ENCODE peak calls at places on chromosome 1, in seven cellular contexts. R is astrocyte; A is CD8-positive, alpha-beta memory T cell; J is IMR-90; Z is PC-3; B is CD8-positive, alpha-beta T cell; K is kidney. C is an unnamed sample. For H3K4me1, the result is how much of the 10 kb centered on the place peaks cover.

GRCh38 chr1:22921452-22922126 is 51.1 kb downstream of the LACTBL1 start:
- DNase-seq in R (no peak), A (no peak), J (no peak), Z (no peak), B (no peak), K (no peak), C (no peak)

GRCh38 chr1:213423041-213423440 is 372.0 kb downstream of the RPS6KC1 start:
- DNase-seq in R (no peak), A (no peak), J (no peak), Z (no peak), B (no peak), K (no peak), C (no peak)

GRCh38 chr1:67126111-67126746 is 8.5 kb downstream of the C1orf141 start:
- DNase-seq in R (no peak), A (no peak), J (peak), Z (peak), B (no peak), K (no peak), C (no peak)

GRCh38 chr1:202106340-202107284 is 16.1 kb upstream of the GPR37L1 start:
- DNase-seq in R (no peak), A (no peak), J (no peak), Z (peak), B (no peak), K (peak), C (peak)

GRCh38 chr1:205610036-205610435 is 21.8 kb downstream of the ELK4 start:
- DNase-seq in R (peak), A (no peak), J (peak), Z (peak), B (no peak), K (no peak), C (no peak)

GRCh38 chr1:160720366-160720765 is 8.7 kb upstream of the CD48 start:
- DNase-seq in R (no peak), A (no peak), J (no peak), Z (no peak), B (no peak), K (no peak), C (no peak)

GRCh38 chr1:27621067-27621920 is 13.7 kb downstream of the FGR start:
- DNase-seq in R (peak), A (no peak), J (peak), Z (peak), B (no peak), K (no peak), C (no peak)

GRCh38 chr1:220119043-220119512 is 25.1 kb downstream of the IARS2 start:
- DNase-seq in R (no peak), A (no peak), J (peak), Z (no peak), B (no peak), K (no peak), C (no peak)

GRCh38 chr1:4694492-4694891 is 40.1 kb downstream of the AJAP1 start:
- DNase-seq in R (no peak), A (no peak), J (no peak), Z (no peak), B (no peak), K (no peak), C (no peak)

GRCh38 chr1:40053138-40053887 is 12.8 kb downstream of the CAP1 start:
- DNase-seq in R (no peak), A (no peak), J (no peak), Z (no peak), B (no peak), K (no peak), C (no peak)

GRCh38 chr1:1433804-1434130 is 1.7 kb upstream of the VWA1 start:
- DNase-seq in R (peak), A (no peak), J (peak), Z (peak), B (no peak), K (peak), C (no peak)

GRCh38 chr1:171457412-171457811 is 27.9 kb upstream of the PRRC2C start:
- DNase-seq in R (no peak), A (no peak), J (peak), Z (peak), B (no peak), K (no peak), C (no peak)

GRCh38 chr1:46538147-46538546 is 13.3 kb downstream of the KNCN start:
- DNase-seq in R (no peak), A (no peak), J (no peak), Z (no peak), B (no peak), K (no peak), C (no peak)

GRCh38 chr1:234957330-234958065 is 171.1 kb downstream of the TOMM20 start:
- DNase-seq in R (peak), A (no peak), J (peak), Z (peak), B (no peak), K (no peak), C (peak)

GRCh38 chr1:25467193-25467592 is 36.5 kb downstream of the MACO1 start:
- DNase-seq in R (no peak), A (no peak), J (no peak), Z (no peak), B (no peak), K (no peak), C (no peak)
- H3K4me1 ChIP-seq in R (under half), A (under half), J (under half), Z (under half), B (under half), K (under half), C (under half)

DNA sequence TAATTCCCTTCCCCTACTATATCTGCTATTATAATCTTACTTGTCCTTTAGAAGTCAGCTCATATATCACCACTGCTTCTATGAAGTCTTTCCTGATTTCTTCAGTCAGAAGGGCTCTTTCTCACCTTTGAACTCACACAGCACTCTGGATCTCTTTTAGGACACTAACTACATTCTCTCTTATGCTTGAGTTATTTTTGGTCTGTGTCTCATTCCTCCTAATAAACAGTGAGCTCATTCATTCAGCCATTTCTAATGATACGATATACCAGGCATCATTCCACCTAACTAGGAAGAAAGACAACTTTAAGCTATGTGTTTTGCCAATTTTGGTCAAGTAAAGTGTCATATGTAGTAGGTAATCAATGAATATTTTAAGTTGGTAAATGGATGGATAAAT is 1.2 kb upstream of the STYXL2 start:
- DNase-seq in R (no peak), A (no peak), J (no peak), Z (no peak), B (no peak), K (no peak), C (no peak)
- H3K4me1 ChIP-seq in R (under half), A (under half), J (under half), Z (under half), B (under half), K (under half), C (under half)

GRCh38 chr1:35507947-35508346 is 49.3 kb downstream of the KIAA0319L start:
- DNase-seq in R (no peak), A (no peak), J (no peak), Z (no peak), B (no peak), K (no peak), C (no peak)
- H3K4me1 ChIP-seq in R (under half), A (under half), J (under half), Z (under half), B (under half), K (under half), C (under half)

GRCh38 chr1:5822266-5822665 is 170.0 kb downstream of the NPHP4 start:
- DNase-seq in R (no peak), A (no peak), J (no peak), Z (no peak), B (no peak), K (no peak), C (no peak)
- H3K4me1 ChIP-seq in R (under half), A (under half), J (under half), Z (under half), B (under half), K (under half), C (under half)

DNA sequence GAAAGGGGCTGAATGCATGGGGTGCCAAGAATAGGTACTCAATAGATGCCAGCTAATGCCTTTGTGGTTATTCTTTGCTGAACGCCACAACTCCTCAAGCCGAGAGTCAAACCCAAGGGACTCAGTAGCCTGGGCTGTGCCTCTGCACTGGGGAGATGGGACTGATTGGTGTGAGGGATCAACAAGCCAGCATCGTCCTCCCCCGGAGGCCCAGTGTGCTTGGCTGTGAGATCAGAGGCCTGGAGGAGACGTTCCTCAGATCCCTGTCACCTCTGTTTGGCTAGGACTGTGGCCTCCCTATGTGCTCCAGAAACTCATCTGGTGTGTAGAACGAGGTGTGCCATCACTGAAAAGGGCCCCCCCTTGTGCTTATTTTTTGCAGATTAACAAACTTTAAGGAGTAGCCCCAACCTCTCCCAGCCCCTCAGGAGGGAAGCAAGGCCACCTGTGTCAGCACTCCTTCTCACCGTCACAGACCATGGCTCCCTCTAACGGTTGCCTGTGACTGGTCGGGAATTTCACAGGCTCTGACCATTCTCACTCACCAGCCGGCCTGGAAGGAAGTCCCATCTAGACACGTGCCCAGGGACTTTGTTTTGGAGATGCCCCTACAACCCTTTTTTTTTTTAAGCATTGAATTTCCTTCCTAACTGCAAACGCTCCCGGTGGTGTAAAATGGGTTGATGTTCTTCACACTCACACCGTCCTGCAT is 194.0 kb upstream of the VAMP3 start:
- DNase-seq in R (no peak), A (no peak), J (peak), Z (peak), B (no peak), K (peak), C (no peak)
- H3K4me1 ChIP-seq in R (under half), A (under half), J (under half), Z (under half), B (under half), K (under half), C (under half)

GRCh38 chr1:54291276-54292014 is 91.5 kb downstream of the MRPL37 start:
- DNase-seq in R (no peak), A (no peak), J (no peak), Z (no peak), B (no peak), K (no peak), C (no peak)

GRCh38 chr1:54290443-54291184 is 90.6 kb downstream of the MRPL37 start:
- DNase-seq in R (peak), A (no peak), J (peak), Z (no peak), B (no peak), K (peak), C (no peak)

GRCh38 chr1:54289939-54290233 is 89.9 kb downstream of the MRPL37 start:
- DNase-seq in R (no peak), A (no peak), J (no peak), Z (no peak), B (no peak), K (no peak), C (no peak)

GRCh38 chr1:54294846-54295245 is 94.9 kb downstream of the MRPL37 start:
- DNase-seq in R (peak), A (no peak), J (peak), Z (no peak), B (no peak), K (peak), C (no peak)

DNA sequence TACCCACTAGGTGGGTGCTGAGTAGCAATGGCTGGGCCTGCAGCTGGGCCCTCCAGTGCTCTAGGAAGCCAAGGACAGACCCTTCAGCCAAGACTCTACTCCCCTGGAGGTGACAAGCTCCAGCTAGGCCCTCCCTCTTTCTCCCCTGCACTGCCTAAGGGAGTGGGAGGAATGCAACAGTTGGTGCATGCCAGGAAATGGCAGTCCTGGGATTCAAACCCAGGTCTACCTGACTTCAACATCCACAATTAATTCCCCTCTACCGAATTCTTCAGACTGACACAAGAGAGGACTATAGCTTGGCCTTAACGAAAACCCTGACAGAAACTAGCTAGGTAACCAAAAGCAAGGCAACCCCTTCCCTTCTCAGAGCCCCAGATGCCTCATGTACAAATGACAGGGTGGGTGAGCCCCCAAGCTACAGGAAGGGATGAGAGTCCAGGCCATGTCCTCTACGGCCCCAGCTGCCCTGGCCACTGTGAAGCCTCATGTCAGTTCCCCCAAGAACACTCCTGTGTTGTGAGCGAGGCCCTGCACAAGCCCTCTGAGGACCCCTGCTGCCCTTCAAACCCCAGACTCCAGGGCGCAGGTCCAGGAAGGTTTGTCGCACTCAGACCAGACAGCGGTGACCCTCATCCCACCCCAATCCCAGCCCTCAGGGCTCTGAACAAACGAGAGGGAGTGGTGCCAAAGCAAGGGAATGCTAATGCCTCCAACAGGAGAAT is 92.2 kb downstream of the MRPL37 start:
- DNase-seq in R (no peak), A (no peak), J (no peak), Z (no peak), B (no peak), K (peak), C (no peak)
- H3K4me1 ChIP-seq in R (under half), A (half or more), J (under half), Z (under half), B (half or more), K (under half), C (under half)

C was measured in Caco-2.